ENCODE peak calls at places on chromosomes 11 and 22, in five cellular contexts. N, S, D, V and T are unnamed samples. For H3K4me1 and H3K36me3, the result is how much of the 10 kb centered on the place peaks cover.

GRCh38 chr11:75954039-75954438 is 139.0 kb downstream of the UVRAG start:
- DNase-seq in N (no peak), S (no peak), D (no peak), V (no peak), T (no peak)

GRCh38 chr11:126159719-126160344 is 51.6 kb downstream of the RPUSD4 start:
- DNase-seq in N (no peak), S (no peak), D (no peak), V (no peak), T (no peak)

GRCh38 chr22:23094695-23095466 is 24.6 kb downstream of the GNAZ start:
- DNase-seq in N (no peak), S (no peak), D (no peak), V (no peak), T (no peak)

GRCh38 chr11:57777969-57778317 is 16.3 kb downstream of the CTNND1 start:
- DNase-seq in N (no peak), S (no peak), D (no peak), V (no peak), T (peak)

GRCh38 chr11:88414385-88414861 is 76.9 kb upstream of the CTSC start:
- DNase-seq in N (no peak), S (no peak), D (peak), V (no peak), T (peak)

GRCh38 chr22:37343343-37343742 is 61.0 kb downstream of the CYTH4 start:
- DNase-seq in N (no peak), S (peak), D (no peak), V (no peak), T (no peak)

GRCh38 chr11:113272281-113272680 is 42.1 kb upstream of the TTC12 start:
- DNase-seq in N (no peak), S (no peak), D (no peak), V (no peak), T (no peak)

GRCh38 chr22:20988573-20989322 is 6.7 kb downstream of the LZTR1 start:
- DNase-seq in N (no peak), S (no peak), D (no peak), V (no peak), T (no peak)

GRCh38 chr22:37508431-37508963 is 10.7 kb downstream of the CARD10 start:
- DNase-seq in N (no peak), S (peak), D (no peak), V (peak), T (no peak)

GRCh38 chr11:74717211-74717997 is 13.8 kb downstream of the CHRDL2 start:
- DNase-seq in N (no peak), S (no peak), D (peak), V (no peak), T (peak)

GRCh38 chr11:60303661-60304060 is 23.2 kb downstream of the MS4A4A start:
- DNase-seq in N (peak), S (no peak), D (no peak), V (no peak), T (no peak)

DNA sequence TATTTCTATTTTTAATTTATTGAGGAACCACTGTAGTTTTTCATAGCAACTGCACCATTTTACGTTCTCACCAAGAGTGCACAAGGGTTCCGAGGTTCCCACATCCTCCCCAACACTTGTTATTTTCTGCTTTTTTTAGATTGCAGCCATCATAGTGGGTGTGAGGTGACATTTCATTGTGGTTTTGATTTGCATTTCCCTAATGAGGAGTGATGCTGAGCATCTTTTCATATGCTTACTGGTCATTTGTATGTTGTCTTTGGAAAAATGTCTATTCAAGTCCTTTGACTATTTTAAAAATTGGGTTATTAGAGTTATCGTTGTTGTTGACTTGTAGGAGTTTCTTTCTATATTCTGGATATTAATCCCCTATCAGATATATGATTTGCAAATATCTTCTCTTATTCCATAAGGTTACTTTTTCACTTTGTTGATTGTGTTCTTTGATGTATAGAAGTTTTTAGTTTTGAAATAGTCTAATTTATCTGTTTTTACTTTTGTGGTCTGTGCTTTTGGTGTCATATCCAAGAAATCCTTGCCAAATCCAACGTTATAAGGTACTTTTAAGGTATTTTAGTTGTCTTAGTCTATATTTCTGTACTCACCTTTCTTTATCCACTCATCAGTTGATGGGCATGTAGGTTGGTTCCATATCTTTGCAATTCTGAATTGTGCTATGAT is 9.0 kb downstream of the NEAT1 start:
- DNase-seq in N (no peak), S (no peak), D (peak), V (no peak), T (no peak)
- H3K4me1 ChIP-seq in N (half or more), S (under half), D (under half), V (half or more), T (under half)

DNA sequence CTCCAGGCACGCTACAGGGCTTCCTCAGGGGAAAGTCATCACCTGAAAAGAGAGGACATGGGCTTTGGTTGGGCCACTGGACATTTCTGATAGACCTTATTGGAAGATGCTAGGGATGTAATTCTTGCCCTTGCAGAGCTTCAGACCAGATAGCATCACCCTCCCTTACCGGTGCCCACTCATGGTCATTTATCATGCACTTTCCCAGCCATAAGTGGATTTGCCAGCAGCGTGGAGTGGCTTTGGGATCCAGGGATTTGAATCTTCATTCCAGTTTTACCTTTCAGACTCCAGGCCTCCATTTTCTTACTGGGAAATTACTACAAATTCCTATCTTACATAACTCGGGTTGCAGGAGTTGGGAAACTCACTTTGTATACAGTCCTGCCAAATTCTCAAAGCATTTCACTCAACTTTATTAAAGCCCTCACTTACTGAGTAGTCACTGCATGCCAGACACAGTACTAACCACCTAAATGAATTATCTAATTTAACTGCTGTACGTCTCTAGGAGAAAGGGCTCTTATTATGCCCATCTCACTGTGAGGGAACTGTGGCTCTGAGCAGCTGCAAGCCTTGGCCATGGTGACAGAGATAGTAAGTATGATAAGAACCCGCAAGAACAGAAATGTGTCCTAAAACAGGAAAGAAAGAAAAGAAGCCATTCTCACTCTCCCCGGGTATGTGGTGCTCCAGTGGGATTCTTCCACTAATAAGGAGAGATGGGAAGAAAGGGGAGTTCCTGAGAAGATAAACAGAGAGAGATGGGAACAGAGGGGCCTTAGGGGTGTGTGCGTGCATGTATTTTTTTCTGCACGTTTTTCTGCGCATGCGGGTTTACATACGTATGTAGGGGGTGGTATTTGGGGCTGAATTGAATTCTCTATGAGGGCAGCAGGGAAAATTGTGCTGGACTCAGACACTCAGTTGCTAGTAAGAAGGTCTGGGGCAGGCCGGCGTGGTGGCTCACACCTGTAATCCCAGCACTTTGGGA is 9.7 kb downstream of the CHRM1 start:
- DNase-seq in N (no peak), S (no peak), D (no peak), V (no peak), T (no peak)
- H3K36me3 ChIP-seq in N (under half), S (under half), D (under half), V (under half), T (under half)

GRCh38 chr11:118615996-118616395 is 8.6 kb downstream of the PHLDB1 start:
- DNase-seq in N (no peak), S (no peak), D (no peak), V (peak), T (peak)

GRCh38 chr11:118619444-118620205 is 12.2 kb downstream of the PHLDB1 start:
- DNase-seq in N (peak), S (no peak), D (peak), V (peak), T (no peak)

GRCh38 chr11:118618991-118619375 is 11.6 kb downstream of the PHLDB1 start:
- DNase-seq in N (peak), S (no peak), D (peak), V (peak), T (no peak)

GRCh38 chr11:118620529-118621070 is 13.2 kb downstream of the PHLDB1 start:
- DNase-seq in N (no peak), S (no peak), D (no peak), V (peak), T (no peak)

GRCh38 chr11:118618115-118618990 is 10.9 kb downstream of the PHLDB1 start:
- DNase-seq in N (peak), S (no peak), D (peak), V (peak), T (peak)
- H3K4me1 ChIP-seq in N (half or more), S (under half), D (half or more), V (half or more), T (half or more)

GRCh38 chr11:134170177-134170908 is 53.4 kb downstream of the NCAPD3 start:
- DNase-seq in N (no peak), S (no peak), D (no peak), V (no peak), T (no peak)
- H3K36me3 ChIP-seq in N (under half), S (under half), D (under half), V (under half), T (under half)

GRCh38 chr11:118703563-118704106 is 24.2 kb upstream of the TREH start:
- DNase-seq in N (no peak), S (no peak), D (no peak), V (no peak), T (no peak)
- H3K4me1 ChIP-seq in N (under half), S (under half), D (under half), V (under half), T (under half)